ENCODE peak calls at places on chromosomes 7 and 10, in ten cellular contexts. One of them, this sample, is unnamed.

GRCh38 chr7:27096756-27097514 is 1.1 kb upstream of the HOXA1 start:
- DNase-seq in IMR-90: peak; percentile 64
- DNase-seq in spleen: peak; percentile 88
- DNase-seq in cardiac muscle cell: no peak
- DNase-seq in CD8-positive, alpha-beta T cell: no peak
- DNase-seq in breast epithelium: no peak
- DNase-seq in GM23248: peak; percentile 80
- DNase-seq in epithelial cell of prostate: no peak
- DNase-seq in dorsolateral prefrontal cortex: no peak
- DNase-seq in uterus: peak; percentile 68
- DNase-seq in this sample: no peak

GRCh38 chr10:4947635-4948596 is 15.3 kb upstream of the AKR1C1 start:
- DNase-seq in IMR-90: peak; percentile 97
- DNase-seq in spleen: no peak
- DNase-seq in cardiac muscle cell: peak; percentile 4
- DNase-seq in CD8-positive, alpha-beta T cell: no peak
- DNase-seq in breast epithelium: no peak
- DNase-seq in GM23248: peak; percentile 96
- DNase-seq in epithelial cell of prostate: peak; percentile 91
- DNase-seq in dorsolateral prefrontal cortex: no peak
- DNase-seq in uterus: peak; percentile 53
- DNase-seq in this sample: no peak

GRCh38 chr10:15715619-15716227 is 4.0 kb downstream of the ITGA8 start:
- DNase-seq in IMR-90: no peak
- DNase-seq in spleen: no peak
- DNase-seq in cardiac muscle cell: peak; percentile 34
- DNase-seq in CD8-positive, alpha-beta T cell: no peak
- DNase-seq in breast epithelium: no peak
- DNase-seq in GM23248: peak; percentile 56
- DNase-seq in epithelial cell of prostate: no peak
- DNase-seq in dorsolateral prefrontal cortex: no peak
- DNase-seq in uterus: no peak
- DNase-seq in this sample: no peak

GRCh38 chr10:110834622-110835219 is 37.0 kb upstream of the PDCD4 start:
- DNase-seq in IMR-90: no peak
- DNase-seq in spleen: no peak
- DNase-seq in cardiac muscle cell: peak; percentile 90
- DNase-seq in CD8-positive, alpha-beta T cell: no peak
- DNase-seq in breast epithelium: no peak
- DNase-seq in GM23248: no peak
- DNase-seq in epithelial cell of prostate: no peak
- DNase-seq in dorsolateral prefrontal cortex: no peak
- DNase-seq in uterus: peak; percentile 66
- DNase-seq in this sample: no peak

GRCh38 chr7:74525881-74526280 is 72.2 kb downstream of the GTF2IRD1 start:
- DNase-seq in IMR-90: no peak
- DNase-seq in spleen: no peak
- DNase-seq in cardiac muscle cell: no peak
- DNase-seq in CD8-positive, alpha-beta T cell: no peak
- DNase-seq in breast epithelium: peak; percentile 76
- DNase-seq in GM23248: no peak
- DNase-seq in epithelial cell of prostate: peak; percentile 36
- DNase-seq in dorsolateral prefrontal cortex: no peak
- DNase-seq in uterus: no peak
- DNase-seq in this sample: no peak

GRCh38 chr7:44881610-44882009 is 3.7 kb downstream of the PURB start:
- DNase-seq in IMR-90: peak; percentile 88
- DNase-seq in spleen: no peak
- DNase-seq in cardiac muscle cell: peak; percentile 77
- DNase-seq in CD8-positive, alpha-beta T cell: no peak
- DNase-seq in breast epithelium: no peak
- DNase-seq in GM23248: peak; percentile 78
- DNase-seq in epithelial cell of prostate: no peak
- DNase-seq in dorsolateral prefrontal cortex: no peak
- DNase-seq in uterus: no peak
- DNase-seq in this sample: no peak

GRCh38 chr10:118873738-118874105 is 119.0 kb upstream of the CACUL1 start:
- DNase-seq in IMR-90: no peak
- DNase-seq in spleen: no peak
- DNase-seq in cardiac muscle cell: no peak
- DNase-seq in CD8-positive, alpha-beta T cell: no peak
- DNase-seq in breast epithelium: no peak
- DNase-seq in GM23248: no peak
- DNase-seq in epithelial cell of prostate: no peak
- DNase-seq in dorsolateral prefrontal cortex: no peak
- DNase-seq in uterus: no peak
- DNase-seq in this sample: no peak

GRCh38 chr10:69716711-69717560 is 84.8 kb upstream of the COL13A1 start:
- DNase-seq in IMR-90: peak; percentile 33
- DNase-seq in spleen: no peak
- DNase-seq in cardiac muscle cell: peak; percentile 89
- DNase-seq in CD8-positive, alpha-beta T cell: no peak
- DNase-seq in breast epithelium: no peak
- DNase-seq in GM23248: peak; percentile 67
- DNase-seq in epithelial cell of prostate: no peak
- DNase-seq in dorsolateral prefrontal cortex: peak; percentile 55
- DNase-seq in uterus: no peak
- DNase-seq in this sample: no peak

GRCh38 chr10:64115913-64116643 is 594.9 kb downstream of the REEP3 start:
- DNase-seq in IMR-90: no peak
- DNase-seq in spleen: no peak
- DNase-seq in cardiac muscle cell: peak; percentile 59
- DNase-seq in CD8-positive, alpha-beta T cell: no peak
- DNase-seq in breast epithelium: no peak
- DNase-seq in GM23248: peak; percentile 5
- DNase-seq in epithelial cell of prostate: no peak
- DNase-seq in dorsolateral prefrontal cortex: peak; percentile 16
- DNase-seq in uterus: no peak
- DNase-seq in this sample: no peak

GRCh38 chr7:44541028-44541869 is at the start of gene NPC1L1:
- DNase-seq in IMR-90: no peak
- DNase-seq in spleen: peak; percentile 67
- DNase-seq in cardiac muscle cell: no peak
- DNase-seq in CD8-positive, alpha-beta T cell: no peak
- DNase-seq in breast epithelium: no peak
- DNase-seq in GM23248: no peak
- DNase-seq in epithelial cell of prostate: no peak
- DNase-seq in dorsolateral prefrontal cortex: no peak
- DNase-seq in uterus: no peak
- DNase-seq in this sample: no peak

GRCh38 chr10:47452495-47453434 is 31.1 kb downstream of the ANXA8 start:
- DNase-seq in IMR-90: no peak
- DNase-seq in spleen: peak; percentile 58
- DNase-seq in cardiac muscle cell: no peak
- DNase-seq in CD8-positive, alpha-beta T cell: no peak
- DNase-seq in breast epithelium: no peak
- DNase-seq in GM23248: no peak
- DNase-seq in epithelial cell of prostate: no peak
- DNase-seq in dorsolateral prefrontal cortex: no peak
- DNase-seq in uterus: no peak
- DNase-seq in this sample: no peak

GRCh38 chr10:116536810-116537209 is 8.9 kb upstream of the PNLIP start:
- DNase-seq in IMR-90: no peak
- DNase-seq in spleen: no peak
- DNase-seq in cardiac muscle cell: no peak
- DNase-seq in CD8-positive, alpha-beta T cell: no peak
- DNase-seq in breast epithelium: no peak
- DNase-seq in GM23248: no peak
- DNase-seq in epithelial cell of prostate: no peak
- DNase-seq in dorsolateral prefrontal cortex: no peak
- DNase-seq in uterus: no peak
- DNase-seq in this sample: no peak

GRCh38 chr10:73768881-73769280 is 13.0 kb upstream of the CHCHD1 start:
- DNase-seq in IMR-90: no peak
- DNase-seq in spleen: peak; percentile 87
- DNase-seq in cardiac muscle cell: no peak
- DNase-seq in CD8-positive, alpha-beta T cell: peak; percentile 35
- DNase-seq in breast epithelium: no peak
- DNase-seq in GM23248: no peak
- DNase-seq in epithelial cell of prostate: no peak
- DNase-seq in dorsolateral prefrontal cortex: no peak
- DNase-seq in uterus: no peak
- DNase-seq in this sample: no peak

GRCh38 chr10:78937800-78938694 is 130.7 kb upstream of the ZMIZ1 start:
- DNase-seq in IMR-90: no peak
- DNase-seq in spleen: peak; percentile 85
- DNase-seq in cardiac muscle cell: peak; percentile 29
- DNase-seq in CD8-positive, alpha-beta T cell: no peak
- DNase-seq in breast epithelium: no peak
- DNase-seq in GM23248: no peak
- DNase-seq in epithelial cell of prostate: no peak
- DNase-seq in dorsolateral prefrontal cortex: no peak
- DNase-seq in uterus: no peak
- DNase-seq in this sample: no peak

GRCh38 chr10:6279540-6280267 is 77.0 kb downstream of the PFKFB3 start:
- DNase-seq in IMR-90: peak; percentile 66
- DNase-seq in spleen: no peak
- DNase-seq in cardiac muscle cell: peak; percentile 60
- DNase-seq in CD8-positive, alpha-beta T cell: no peak
- DNase-seq in breast epithelium: no peak
- DNase-seq in GM23248: peak; percentile 74
- DNase-seq in epithelial cell of prostate: no peak
- DNase-seq in dorsolateral prefrontal cortex: no peak
- DNase-seq in uterus: no peak
- DNase-seq in this sample: peak; percentile 12
- H3K27ac ChIP-seq in IMR-90: peak overlapping the region; percentile 2
- H3K27ac ChIP-seq in spleen: no peak overlapping the region
- H3K27ac ChIP-seq in cardiac muscle cell: peak overlapping the region; percentile 91
- H3K27ac ChIP-seq in CD8-positive, alpha-beta T cell: no peak overlapping the region
- H3K27ac ChIP-seq in breast epithelium: no peak overlapping the region
- H3K27ac ChIP-seq in GM23248: peak overlapping the region; percentile 34
- H3K27ac ChIP-seq in epithelial cell of prostate: no peak overlapping the region
- H3K27ac ChIP-seq in dorsolateral prefrontal cortex: peak overlapping the region; percentile 10
- H3K27ac ChIP-seq in uterus: no peak overlapping the region
- H3K27ac ChIP-seq in this sample: peak overlapping the region; percentile 7

GRCh38 chr10:97355571-97355975 is 21.0 kb upstream of the FRAT2 start:
- DNase-seq in IMR-90: no peak
- DNase-seq in spleen: no peak
- DNase-seq in cardiac muscle cell: peak; percentile 36
- DNase-seq in CD8-positive, alpha-beta T cell: no peak
- DNase-seq in breast epithelium: no peak
- DNase-seq in GM23248: peak; percentile 18
- DNase-seq in epithelial cell of prostate: no peak
- DNase-seq in dorsolateral prefrontal cortex: no peak
- DNase-seq in uterus: no peak
- DNase-seq in this sample: no peak
- H3K27ac ChIP-seq in IMR-90: no peak overlapping the region
- H3K27ac ChIP-seq in spleen: peak overlapping the region; percentile 73
- H3K27ac ChIP-seq in cardiac muscle cell: no peak overlapping the region
- H3K27ac ChIP-seq in CD8-positive, alpha-beta T cell: no peak overlapping the region
- H3K27ac ChIP-seq in breast epithelium: no peak overlapping the region
- H3K27ac ChIP-seq in GM23248: no peak overlapping the region
- H3K27ac ChIP-seq in epithelial cell of prostate: no peak overlapping the region
- H3K27ac ChIP-seq in dorsolateral prefrontal cortex: no peak overlapping the region
- H3K27ac ChIP-seq in uterus: no peak overlapping the region
- H3K27ac ChIP-seq in this sample: peak overlapping the region; percentile 19

DNA sequence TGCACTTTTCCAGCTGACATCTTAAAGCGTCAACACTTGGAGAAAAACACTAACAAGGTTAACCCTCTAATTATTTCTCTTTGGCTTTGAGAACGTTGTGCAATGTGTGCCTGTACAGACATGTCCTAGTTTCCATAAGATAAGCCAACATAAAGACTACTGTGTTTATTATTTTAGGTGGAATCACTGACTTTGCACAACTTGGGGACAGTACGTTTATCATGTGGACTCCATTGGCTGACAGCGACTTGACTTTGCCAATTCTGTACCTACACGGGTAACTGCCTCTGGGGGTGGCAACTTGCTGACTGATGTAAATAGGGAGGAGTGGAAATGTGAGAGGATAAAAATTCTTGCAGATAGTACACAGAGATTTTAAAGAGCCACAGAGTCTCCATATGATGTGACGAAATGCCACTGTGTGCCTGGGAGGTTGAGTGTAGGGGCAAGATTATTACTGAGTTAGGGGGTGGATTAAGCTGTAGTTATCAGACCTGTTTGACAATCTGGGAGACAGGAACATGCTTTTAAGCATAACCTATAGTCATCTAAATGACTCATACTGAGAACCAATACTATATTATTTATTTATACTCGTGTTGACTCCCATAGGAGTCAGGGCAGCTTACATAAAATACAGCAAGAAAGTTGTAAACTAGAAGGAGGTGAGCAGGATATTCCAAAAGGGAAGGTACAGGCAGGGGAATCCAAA is 21.0 kb downstream of the SLC13A4 start:
- DNase-seq in IMR-90: peak; percentile 64
- DNase-seq in spleen: no peak
- DNase-seq in cardiac muscle cell: no peak
- DNase-seq in CD8-positive, alpha-beta T cell: no peak
- DNase-seq in breast epithelium: no peak
- DNase-seq in GM23248: no peak
- DNase-seq in epithelial cell of prostate: peak; percentile 74
- DNase-seq in dorsolateral prefrontal cortex: no peak
- DNase-seq in uterus: no peak
- DNase-seq in this sample: no peak
- H3K27ac ChIP-seq in IMR-90: peak overlapping the region; percentile 7
- H3K27ac ChIP-seq in spleen: no peak overlapping the region
- H3K27ac ChIP-seq in cardiac muscle cell: no peak overlapping the region
- H3K27ac ChIP-seq in CD8-positive, alpha-beta T cell: no peak overlapping the region
- H3K27ac ChIP-seq in breast epithelium: no peak overlapping the region
- H3K27ac ChIP-seq in GM23248: no peak overlapping the region
- H3K27ac ChIP-seq in epithelial cell of prostate: peak overlapping the region; percentile 93
- H3K27ac ChIP-seq in dorsolateral prefrontal cortex: no peak overlapping the region
- H3K27ac ChIP-seq in uterus: no peak overlapping the region
- H3K27ac ChIP-seq in this sample: no peak overlapping the region

GRCh38 chr7:127733976-127734375 is 82.0 kb downstream of the SND1 start:
- DNase-seq in IMR-90: peak; percentile 17
- DNase-seq in spleen: no peak
- DNase-seq in cardiac muscle cell: no peak
- DNase-seq in CD8-positive, alpha-beta T cell: no peak
- DNase-seq in breast epithelium: no peak
- DNase-seq in GM23248: peak; percentile 20
- DNase-seq in epithelial cell of prostate: no peak
- DNase-seq in dorsolateral prefrontal cortex: peak; percentile 12
- DNase-seq in uterus: no peak
- DNase-seq in this sample: no peak

GRCh38 chr7:127730658-127731276 is 78.8 kb downstream of the SND1 start:
- DNase-seq in IMR-90: no peak
- DNase-seq in spleen: no peak
- DNase-seq in cardiac muscle cell: no peak
- DNase-seq in CD8-positive, alpha-beta T cell: no peak
- DNase-seq in breast epithelium: no peak
- DNase-seq in GM23248: no peak
- DNase-seq in epithelial cell of prostate: no peak
- DNase-seq in dorsolateral prefrontal cortex: peak; percentile 20
- DNase-seq in uterus: no peak
- DNase-seq in this sample: no peak

GRCh38 chr7:127731431-127732080 is 79.6 kb downstream of the SND1 start:
- DNase-seq in IMR-90: no peak
- DNase-seq in spleen: no peak
- DNase-seq in cardiac muscle cell: no peak
- DNase-seq in CD8-positive, alpha-beta T cell: no peak
- DNase-seq in breast epithelium: no peak
- DNase-seq in GM23248: no peak
- DNase-seq in epithelial cell of prostate: no peak
- DNase-seq in dorsolateral prefrontal cortex: no peak
- DNase-seq in uterus: no peak
- DNase-seq in this sample: no peak

GRCh38 chr7:127736511-127736910 is 84.5 kb downstream of the SND1 start:
- DNase-seq in IMR-90: no peak
- DNase-seq in spleen: no peak
- DNase-seq in cardiac muscle cell: no peak
- DNase-seq in CD8-positive, alpha-beta T cell: no peak
- DNase-seq in breast epithelium: no peak
- DNase-seq in GM23248: no peak
- DNase-seq in epithelial cell of prostate: no peak
- DNase-seq in dorsolateral prefrontal cortex: no peak
- DNase-seq in uterus: no peak
- DNase-seq in this sample: no peak

GRCh38 chr7:127732306-127732705 is 80.3 kb downstream of the SND1 start:
- DNase-seq in IMR-90: no peak
- DNase-seq in spleen: no peak
- DNase-seq in cardiac muscle cell: no peak
- DNase-seq in CD8-positive, alpha-beta T cell: no peak
- DNase-seq in breast epithelium: no peak
- DNase-seq in GM23248: no peak
- DNase-seq in epithelial cell of prostate: no peak
- DNase-seq in dorsolateral prefrontal cortex: no peak
- DNase-seq in uterus: no peak
- DNase-seq in this sample: no peak
- H3K27ac ChIP-seq in IMR-90: no peak overlapping the region
- H3K27ac ChIP-seq in spleen: no peak overlapping the region
- H3K27ac ChIP-seq in cardiac muscle cell: no peak overlapping the region
- H3K27ac ChIP-seq in CD8-positive, alpha-beta T cell: no peak overlapping the region
- H3K27ac ChIP-seq in breast epithelium: no peak overlapping the region
- H3K27ac ChIP-seq in GM23248: no peak overlapping the region
- H3K27ac ChIP-seq in epithelial cell of prostate: no peak overlapping the region
- H3K27ac ChIP-seq in dorsolateral prefrontal cortex: no peak overlapping the region
- H3K27ac ChIP-seq in uterus: no peak overlapping the region
- H3K27ac ChIP-seq in this sample: no peak overlapping the region

This sample was measured in caudate nucleus.